ENCODE peak calls at places on chromosome 2, in nine cellular contexts. W is body of pancreas; V is tibial artery; G is mesendoderm; M is aorta; R is SK-N-SH; O is effector memory CD4-positive, alpha-beta T cell; A is transverse colon; K is GM23248. S is an unnamed sample.

GRCh38 chr2:239313251-239313650 is 87.6 kb downstream of the HDAC4 start:
- DNase-seq in W (no peak), V (peak; percentile 54), G (no peak), M (peak; percentile 53), R (no peak), O (no peak), A (no peak), K (no peak), S (peak; percentile 4)

GRCh38 chr2:79375817-79376216 is 137.0 kb upstream of the CTNNA2 start:
- DNase-seq in W (no peak), V (no peak), G (no peak), M (no peak), R (no peak), O (no peak), A (no peak), K (no peak), S (no peak)

GRCh38 chr2:164803772-164804466 is 37.7 kb downstream of the COBLL1 start:
- DNase-seq in W (no peak), V (no peak), G (peak; percentile 93), M (no peak), R (no peak), O (no peak), A (no peak), K (peak; percentile 66), S (no peak)

GRCh38 chr2:66699481-66700180 is 264.7 kb downstream of the MEIS1 start:
- DNase-seq in W (no peak), V (no peak), G (no peak), M (no peak), R (no peak), O (no peak), A (no peak), K (no peak), S (no peak)

GRCh38 chr2:238502956-238503791 is 76.4 kb downstream of the ASB1 start:
- DNase-seq in W (no peak), V (peak; percentile 44), G (no peak), M (no peak), R (no peak), O (no peak), A (no peak), K (no peak), S (no peak)

GRCh38 chr2:144382848-144383247 is 137.1 kb downstream of the ZEB2 start:
- DNase-seq in W (no peak), V (no peak), G (no peak), M (no peak), R (no peak), O (no peak), A (no peak), K (no peak), S (no peak)

GRCh38 chr2:191245869-191246531 is 796 bp downstream of the MYO1B start:
- DNase-seq in W (peak; percentile 81), V (peak; percentile 75), G (peak; percentile 96), M (peak; percentile 87), R (peak; percentile 79), O (no peak), A (peak; percentile 69), K (peak; percentile 72), S (peak; percentile 80)

GRCh38 chr2:15666776-15667578 is 75.3 kb downstream of the DDX1 start:
- DNase-seq in W (no peak), V (peak; percentile 28), G (no peak), M (no peak), R (no peak), O (no peak), A (no peak), K (no peak), S (no peak)

GRCh38 chr2:117770696-117771095 is 43.8 kb upstream of the DDX18 start:
- DNase-seq in W (no peak), V (no peak), G (no peak), M (no peak), R (no peak), O (no peak), A (no peak), K (no peak), S (no peak)

GRCh38 chr2:211455225-211455841 is 898.9 kb downstream of the CPS1 start:
- DNase-seq in W (peak; percentile 45), V (no peak), G (peak; percentile 61), M (no peak), R (peak; percentile 39), O (no peak), A (peak; percentile 11), K (peak; percentile 58), S (no peak)

GRCh38 chr2:49291619-49292018 is 137.3 kb upstream of the FSHR start:
- DNase-seq in W (no peak), V (no peak), G (peak; percentile 42), M (no peak), R (no peak), O (no peak), A (no peak), K (no peak), S (no peak)

GRCh38 chr2:85754313-85755095 is 713 bp downstream of the ATOH8 start:
- DNase-seq in W (peak; percentile 50), V (peak; percentile 72), G (peak; percentile 90), M (peak; percentile 83), R (peak; percentile 77), O (no peak), A (peak; percentile 32), K (peak; percentile 83), S (no peak)

GRCh38 chr2:172429351-172429968 is 2.1 kb downstream of the ITGA6 start:
- DNase-seq in W (peak; percentile 33), V (no peak), G (peak; percentile 46), M (no peak), R (no peak), O (no peak), A (no peak), K (peak; percentile 44), S (no peak)

GRCh38 chr2:172431993-172432392 is 4.6 kb downstream of the ITGA6 start:
- DNase-seq in W (no peak), V (no peak), G (no peak), M (no peak), R (no peak), O (no peak), A (no peak), K (no peak), S (no peak)

GRCh38 chr2:172430027-172430426 is 2.6 kb downstream of the ITGA6 start:
- DNase-seq in W (no peak), V (no peak), G (no peak), M (no peak), R (no peak), O (no peak), A (no peak), K (no peak), S (no peak)

GRCh38 chr2:172431428-172431827 is 4.0 kb downstream of the ITGA6 start:
- DNase-seq in W (peak; percentile 82), V (no peak), G (no peak), M (no peak), R (no peak), O (no peak), A (peak; percentile 48), K (no peak), S (peak; percentile 62)

GRCh38 chr2:172430671-172431070 is 3.3 kb downstream of the ITGA6 start:
- DNase-seq in W (no peak), V (no peak), G (no peak), M (no peak), R (no peak), O (no peak), A (no peak), K (peak; percentile 35), S (no peak)
- H3K4me3 ChIP-seq in W (no peak overlapping the region), V (no peak overlapping the region), G (no peak overlapping the region), M (no peak overlapping the region), R (no peak overlapping the region), O (no peak overlapping the region), A (no peak overlapping the region), K (no peak overlapping the region), S (peak overlapping the region; percentile 75)

GRCh38 chr2:71460595-71461303 is 7.4 kb downstream of the DYSF start:
- DNase-seq in W (no peak), V (no peak), G (peak; percentile 55), M (no peak), R (peak; percentile 74), O (no peak), A (no peak), K (peak; percentile 59), S (no peak)

GRCh38 chr2:71460056-71460455 is 6.7 kb downstream of the DYSF start:
- DNase-seq in W (no peak), V (no peak), G (no peak), M (no peak), R (no peak), O (no peak), A (no peak), K (no peak), S (no peak)

GRCh38 chr2:71462056-71462605 is 8.8 kb downstream of the DYSF start:
- DNase-seq in W (no peak), V (no peak), G (no peak), M (no peak), R (no peak), O (no peak), A (no peak), K (no peak), S (no peak)

GRCh38 chr2:71462641-71463341 is 9.4 kb downstream of the DYSF start:
- DNase-seq in W (no peak), V (no peak), G (no peak), M (no peak), R (no peak), O (no peak), A (no peak), K (no peak), S (no peak)

DNA sequence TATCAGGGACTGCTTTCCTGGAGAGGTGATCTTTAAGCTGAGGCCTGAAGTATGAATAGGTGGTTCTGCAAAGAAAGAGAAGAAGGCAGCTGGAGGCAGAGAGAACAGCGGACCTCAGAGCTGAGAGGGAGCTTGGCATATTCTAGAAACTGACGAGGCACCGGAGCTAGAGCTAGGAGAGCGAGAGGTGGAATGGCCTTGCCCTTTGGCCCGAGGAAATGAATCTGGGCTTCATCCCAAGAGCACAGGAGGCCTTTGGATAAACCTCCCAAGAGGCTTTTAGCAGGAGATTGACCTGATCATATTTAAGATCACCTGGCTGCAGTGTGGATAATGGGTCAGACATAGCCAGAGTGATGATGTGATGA is 7.9 kb downstream of the DYSF start:
- DNase-seq in W (no peak), V (no peak), G (no peak), M (no peak), R (no peak), O (no peak), A (no peak), K (no peak), S (no peak)
- H3K4me1 ChIP-seq in W (peaks cover 9% of the 10 kb centered on the region), V (peaks cover 23% of the 10 kb centered on the region), G (peaks cover 11% of the 10 kb centered on the region), M (no peaks in the 10 kb centered on the region), R (peaks cover 30% of the 10 kb centered on the region), O (peaks cover 2% of the 10 kb centered on the region), A (peaks cover 7% of the 10 kb centered on the region), K (no peaks in the 10 kb centered on the region), S (peaks cover 5% of the 10 kb centered on the region)

GRCh38 chr2:72676341-72677025 is 149.3 kb downstream of the EXOC6B start:
- DNase-seq in W (no peak), V (no peak), G (no peak), M (no peak), R (no peak), O (no peak), A (no peak), K (peak; percentile 7), S (no peak)
- H3K4me3 ChIP-seq in W (no peak overlapping the region), V (no peak overlapping the region), G (no peak overlapping the region), M (no peak overlapping the region), R (no peak overlapping the region), O (no peak overlapping the region), A (no peak overlapping the region), K (no peak overlapping the region), S (no peak overlapping the region)

DNA sequence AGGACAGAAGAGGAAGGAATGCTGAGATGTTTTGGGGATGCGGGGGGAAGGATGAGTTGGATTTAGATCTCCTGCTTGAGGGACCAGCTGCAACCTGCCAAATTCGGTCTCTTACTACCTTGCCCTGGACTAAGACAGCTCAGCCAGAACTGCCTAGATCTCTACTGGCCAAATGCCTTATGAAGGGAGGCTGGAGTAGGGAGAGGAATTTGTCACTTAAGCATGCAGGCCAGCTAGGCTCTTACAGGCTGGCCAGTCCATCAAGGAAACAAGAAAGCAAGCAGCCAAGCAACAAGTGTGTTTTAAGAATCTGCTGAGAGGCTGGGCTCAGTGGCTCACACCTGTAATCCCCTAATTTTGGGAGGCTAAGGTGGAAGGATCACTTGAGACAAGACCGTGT is 9.8 kb upstream of the ZFP36L2 start:
- DNase-seq in W (no peak), V (no peak), G (no peak), M (no peak), R (no peak), O (no peak), A (no peak), K (no peak), S (no peak)
- H3K4me1 ChIP-seq in W (no peaks in the 10 kb centered on the region), V (no peaks in the 10 kb centered on the region), G (no peaks in the 10 kb centered on the region), M (no peaks in the 10 kb centered on the region), R (peaks cover 3% of the 10 kb centered on the region), O (no peaks in the 10 kb centered on the region), A (no peaks in the 10 kb centered on the region), K (peaks cover 8% of the 10 kb centered on the region), S (no peaks in the 10 kb centered on the region)